ENCODE peak calls at places on chromosomes 5 and 9, in eight cellular contexts. R is HepG2, W is Peyer's patch, N is right atrium auricular region, E is tibial nerve, D is IMR-90, A is fibroblast of lung, L is left ventricle myocardium inferior. Z is an unnamed sample. For H3K4me1, the result is how much of the 10 kb centered on the place peaks cover.

GRCh38 chr9:6869081-6869948 is 111.5 kb downstream of the KDM4C start:
- DNase-seq in A (no peak), D (no peak), E (no peak), W (no peak), R (no peak), N (no peak), L (no peak), Z (no peak)

GRCh38 chr9:115640887-115641286 is 512.7 kb upstream of the PAPPA start:
- DNase-seq in A (peak), L (no peak), D (peak), E (no peak), W (no peak), N (no peak), R (no peak), Z (no peak)

GRCh38 chr5:150149618-150150017 is 6.0 kb downstream of the PDGFRB start:
- DNase-seq in L (no peak), A (no peak), R (no peak), N (no peak), E (no peak), D (no peak), W (no peak), Z (no peak)

GRCh38 chr5:1435369-1435768 is 9.9 kb downstream of the SLC6A3 start:
- DNase-seq in N (no peak), W (no peak), L (no peak), D (no peak), R (no peak), E (no peak), A (no peak), Z (no peak)

GRCh38 chr9:113999256-114000062 is 78.6 kb downstream of the AMBP start:
- DNase-seq in L (no peak), D (no peak), E (no peak), W (no peak), A (no peak), N (peak), R (no peak), Z (no peak)

GRCh38 chr9:134167530-134167931 is 3.2 kb upstream of the RNU6ATAC start:
- DNase-seq in D (peak), E (no peak), N (no peak), L (no peak), A (peak), R (no peak), W (no peak), Z (no peak)

GRCh38 chr5:7146886-7147285 is 249.1 kb upstream of the ADCY2 start:
- DNase-seq in A (no peak), E (no peak), N (no peak), D (no peak), L (no peak), R (no peak), W (no peak), Z (no peak)

GRCh38 chr5:134846641-134846960 is 833 bp downstream of the C5orf24 start:
- DNase-seq in E (no peak), L (no peak), D (no peak), R (peak), A (no peak), N (no peak), W (no peak), Z (peak)

GRCh38 chr5:150085191-150085912 is 1.0 kb downstream of the CSF1R start:
- DNase-seq in R (no peak), W (no peak), D (no peak), L (no peak), E (no peak), N (peak), A (no peak), Z (no peak)

GRCh38 chr9:81479573-81479972 is 209.8 kb downstream of the TLE1 start:
- DNase-seq in L (no peak), W (no peak), R (no peak), N (no peak), A (no peak), E (no peak), D (no peak), Z (no peak)

GRCh38 chr5:132050136-132050535 is 10.3 kb upstream of the IL3 start:
- DNase-seq in L (peak), A (no peak), N (peak), D (no peak), E (no peak), W (peak), R (no peak), Z (no peak)

GRCh38 chr5:62281411-62281810 is 24.6 kb upstream of the KIF2A start:
- DNase-seq in N (no peak), R (no peak), L (no peak), D (no peak), E (no peak), A (no peak), W (no peak), Z (no peak)

GRCh38 chr9:110900917-110901316 is 137.4 kb downstream of the LPAR1 start:
- DNase-seq in R (no peak), N (no peak), A (peak), D (peak), L (no peak), E (no peak), W (no peak), Z (no peak)

GRCh38 chr5:78667461-78668103 is 19.0 kb upstream of the LHFPL2 start:
- DNase-seq in A (no peak), N (no peak), D (no peak), R (no peak), L (no peak), E (no peak), W (no peak), Z (no peak)

GRCh38 chr9:13088734-13089427 is 190.6 kb downstream of the MPDZ start:
- DNase-seq in E (no peak), A (peak), L (no peak), W (no peak), D (peak), R (peak), N (no peak), Z (no peak)

GRCh38 chr9:70043689-70044449 is at the start of gene MAMDC2:
- DNase-seq in E (peak), N (peak), W (no peak), L (peak), D (peak), A (peak), R (no peak), Z (peak)

GRCh38 chr5:57494104-57495098 is 11.8 kb upstream of the ACTBL2 start:
- DNase-seq in N (peak), L (peak), E (no peak), R (peak), D (peak), A (peak), W (no peak), Z (peak)

GRCh38 chr9:1922026-1922425 is 93.1 kb upstream of the SMARCA2 start:
- DNase-seq in R (peak), L (no peak), D (no peak), N (no peak), A (no peak), E (no peak), W (no peak), Z (no peak)

GRCh38 chr5:79146352-79146751 is 34.7 kb downstream of the BHMT start:
- DNase-seq in L (no peak), N (no peak), D (peak), W (no peak), A (peak), E (no peak), R (no peak), Z (no peak)

GRCh38 chr5:77696120-77696519 is 57.6 kb upstream of the OTP start:
- DNase-seq in E (no peak), R (no peak), D (no peak), L (no peak), W (no peak), A (no peak), N (no peak), Z (no peak)

GRCh38 chr9:77598961-77599360 is 49.2 kb downstream of the GNA14 start:
- DNase-seq in W (no peak), N (no peak), L (no peak), R (no peak), A (no peak), D (no peak), E (no peak), Z (no peak)

GRCh38 chr5:147560982-147561381 is 51.1 kb upstream of the DPYSL3 start:
- DNase-seq in R (no peak), L (no peak), E (no peak), W (no peak), D (no peak), A (no peak), N (no peak), Z (no peak)

GRCh38 chr5:44536650-44537260 is 147.5 kb upstream of the FGF10 start:
- DNase-seq in L (no peak), W (no peak), D (peak), E (no peak), A (peak), N (peak), R (peak), Z (peak)

GRCh38 chr9:125701351-125701750 is 5.7 kb downstream of the MAPKAP1 start:
- DNase-seq in A (peak), W (no peak), E (no peak), D (peak), R (no peak), L (no peak), N (no peak), Z (no peak)

GRCh38 chr5:36311967-36312366 is 10.3 kb upstream of the RANBP3L start:
- DNase-seq in A (peak), E (no peak), R (no peak), D (no peak), L (no peak), W (no peak), N (no peak), Z (no peak)

GRCh38 chr5:116861662-116862061 is 287.0 kb upstream of the SEMA6A start:
- DNase-seq in W (no peak), A (no peak), N (no peak), D (no peak), R (no peak), E (no peak), L (no peak), Z (no peak)

GRCh38 chr9:26131891-26132290 is 453.6 kb upstream of the TUSC1 start:
- DNase-seq in R (no peak), E (no peak), W (no peak), N (no peak), A (peak), L (no peak), D (peak), Z (no peak)

GRCh38 chr9:35756743-35757526 is 2.9 kb upstream of the MSMP start:
- DNase-seq in R (peak), E (no peak), W (peak), D (no peak), A (no peak), N (peak), L (peak), Z (peak)

GRCh38 chr5:66223637-66224036 is 79.5 kb downstream of the SREK1 start:
- DNase-seq in W (no peak), L (no peak), E (no peak), D (no peak), R (no peak), A (peak), N (no peak), Z (no peak)

GRCh38 chr9:83986765-83987401 is 6.3 kb downstream of the RMI1 start:
- DNase-seq in D (peak), W (no peak), L (no peak), E (no peak), R (peak), N (no peak), A (peak), Z (no peak)

GRCh38 chr5:109161914-109162683 is 247.7 kb downstream of the PJA2 start:
- DNase-seq in W (no peak), R (no peak), N (no peak), L (no peak), D (peak), A (peak), E (no peak), Z (no peak)

GRCh38 chr9:92254401-92255337 is 38.8 kb downstream of the IARS1 start:
- DNase-seq in D (no peak), N (no peak), W (no peak), R (no peak), E (no peak), L (no peak), A (no peak), Z (no peak)

GRCh38 chr9:133374612-133375115 is 1.2 kb downstream of the SURF4 start:
- DNase-seq in N (no peak), D (peak), W (no peak), L (no peak), A (peak), E (no peak), R (no peak), Z (peak)

GRCh38 chr5:83368317-83368716 is 103.2 kb upstream of the VCAN start:
- DNase-seq in E (no peak), D (peak), A (peak), L (no peak), W (no peak), R (no peak), N (no peak), Z (no peak)

GRCh38 chr5:83362526-83362925 is 109.0 kb upstream of the VCAN start:
- DNase-seq in E (no peak), A (no peak), N (no peak), L (no peak), R (no peak), D (no peak), W (no peak), Z (no peak)

GRCh38 chr5:83363876-83364275 is 107.7 kb upstream of the VCAN start:
- DNase-seq in N (no peak), E (no peak), A (no peak), L (no peak), D (no peak), R (no peak), W (no peak), Z (no peak)

GRCh38 chr5:83363111-83363510 is 108.4 kb upstream of the VCAN start:
- DNase-seq in N (no peak), A (no peak), D (no peak), R (no peak), E (no peak), L (no peak), W (no peak), Z (no peak)

DNA sequence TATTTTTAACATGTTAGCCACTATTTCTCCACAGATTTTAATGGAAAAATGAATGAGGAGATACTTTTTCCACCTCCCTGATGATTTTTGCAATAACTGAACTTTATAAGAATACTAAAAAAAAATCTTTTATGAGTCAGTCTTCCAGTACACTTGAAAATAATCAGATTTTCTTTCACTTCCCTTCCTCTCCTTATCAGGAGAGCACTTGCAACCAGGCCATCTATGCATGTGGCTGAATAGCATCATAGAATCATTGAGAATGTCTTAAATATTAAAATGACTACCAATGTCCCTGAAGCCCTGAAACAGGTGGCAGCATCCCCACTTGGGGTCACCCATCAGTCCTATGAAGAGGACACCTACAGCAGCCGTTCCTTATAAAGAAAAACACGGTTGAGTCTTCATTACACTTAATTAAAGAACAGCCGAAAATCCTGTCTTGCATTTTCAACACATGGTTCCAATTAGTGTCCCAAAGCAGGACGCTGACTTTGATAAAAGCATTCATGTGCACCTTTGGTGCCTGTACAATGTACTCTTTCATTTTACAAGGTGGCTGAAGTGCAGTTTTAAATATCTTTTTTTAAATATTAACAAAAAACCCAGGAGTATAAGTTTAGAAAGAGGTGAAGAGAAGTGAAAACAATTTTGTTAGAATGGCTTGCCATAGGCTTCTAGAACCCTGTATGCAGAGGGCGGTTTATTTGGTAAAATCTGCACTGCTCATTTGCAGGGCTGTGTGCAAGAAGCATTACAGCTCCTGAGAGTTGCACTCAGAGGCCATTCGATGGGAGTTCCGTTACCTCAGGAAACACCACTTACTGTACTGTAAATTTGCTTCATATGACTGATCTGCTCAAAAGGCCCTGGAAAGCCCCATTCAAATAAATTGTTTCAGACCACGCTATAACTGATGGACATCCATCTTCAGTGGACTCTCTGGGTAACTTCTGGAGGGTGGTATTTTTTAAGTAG is 106.9 kb upstream of the VCAN start:
- DNase-seq in E (no peak), L (no peak), W (no peak), A (no peak), N (no peak), D (no peak), R (no peak), Z (no peak)
- H3K4me1 ChIP-seq in E (under half), L (under half), W (under half), A (under half), N (under half), D (under half), R (under half), Z (under half)

GRCh38 chr9:90841213-90841612 is 39.6 kb downstream of the SYK start:
- DNase-seq in N (no peak), A (no peak), E (no peak), W (no peak), L (no peak), D (no peak), R (no peak), Z (no peak)
- H3K4me1 ChIP-seq in N (under half), A (under half), E (under half), W (under half), L (under half), D (under half), R (under half), Z (under half)

DNA sequence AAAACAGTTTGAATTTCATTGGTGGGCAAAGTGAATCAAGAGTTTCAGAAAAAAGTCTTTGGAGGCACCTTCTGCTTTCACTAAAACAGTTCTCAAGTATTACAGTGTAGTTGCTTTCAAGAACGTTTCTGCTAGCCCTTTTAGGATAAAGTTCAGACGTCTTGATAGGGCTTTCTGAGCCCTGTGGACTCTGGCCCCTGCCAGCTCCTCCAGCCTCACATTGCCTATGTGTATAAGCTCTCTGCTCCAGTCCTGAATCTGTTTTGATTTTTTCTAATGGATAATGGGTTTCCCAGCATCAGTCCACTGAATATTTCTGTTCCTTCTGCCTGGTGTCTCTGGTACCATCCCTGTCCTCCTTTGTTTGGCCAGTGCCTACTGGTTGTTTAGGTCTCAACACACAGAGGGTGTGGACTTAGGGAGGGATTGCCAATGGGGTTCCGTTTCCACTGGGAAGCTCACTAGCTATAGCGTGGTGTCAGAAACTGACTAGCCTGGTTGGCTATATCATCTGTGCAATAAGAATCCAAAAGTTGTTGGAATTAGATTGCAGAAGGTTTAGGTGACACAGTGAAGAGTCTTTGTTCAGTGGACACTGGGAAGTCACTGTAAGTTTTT is 26.4 kb downstream of the ARHGAP26 start:
- DNase-seq in W (no peak), A (no peak), R (no peak), N (no peak), D (no peak), E (no peak), L (no peak), Z (no peak)
- H3K4me1 ChIP-seq in W (half or more), A (under half), R (under half), N (half or more), D (under half), E (under half), L (half or more), Z (half or more)

GRCh38 chr5:40404613-40405012 is 275.1 kb upstream of the PTGER4 start:
- DNase-seq in D (no peak), N (no peak), W (no peak), L (no peak), E (no peak), R (no peak), A (no peak), Z (peak)
- H3K4me1 ChIP-seq in D (under half), N (under half), W (under half), L (under half), E (under half), R (under half), A (under half), Z (under half)